ENCODE peak calls at places on chromosomes 7 and 10, in six cellular contexts. U, S, G, Q, V and M are unnamed samples.

GRCh38 chr7:9192969-9193368 is 759.6 kb downstream of the NXPH1 start:
- DNase-seq in V (no peak), S (no peak), U (peak), Q (no peak), G (no peak), M (no peak)

GRCh38 chr7:153682628-153683027 is 369.6 kb upstream of the DPP6 start:
- DNase-seq in U (no peak), V (no peak), G (no peak), S (no peak), Q (no peak), M (no peak)

GRCh38 chr7:84790873-84791272 is 396.0 kb downstream of the SEMA3D start:
- DNase-seq in Q (no peak), G (no peak), U (no peak), V (no peak), S (no peak), M (no peak)

GRCh38 chr7:148735141-148735540 is 36.4 kb downstream of the CUL1 start:
- DNase-seq in Q (no peak), V (no peak), S (no peak), G (no peak), U (no peak), M (no peak)

GRCh38 chr10:22816298-22816653 is 101.9 kb upstream of the PIP4K2A start:
- DNase-seq in V (peak), S (peak), G (no peak), U (peak), Q (no peak), M (no peak)

GRCh38 chr10:121444515-121444914 is 153.7 kb downstream of the FGFR2 start:
- DNase-seq in U (no peak), Q (no peak), S (no peak), G (no peak), V (no peak), M (no peak)

GRCh38 chr10:127064474-127064873 is 131.9 kb downstream of the INSYN2A start:
- DNase-seq in S (no peak), Q (no peak), V (no peak), U (no peak), G (no peak), M (no peak)

GRCh38 chr10:110533149-110533548 is 34.3 kb upstream of the SMC3 start:
- DNase-seq in Q (no peak), G (no peak), V (no peak), U (no peak), S (no peak), M (no peak)

GRCh38 chr10:32205666-32206065 is 141.3 kb downstream of the EPC1 start:
- DNase-seq in S (no peak), V (peak), U (no peak), G (no peak), Q (no peak), M (no peak)

GRCh38 chr10:86872757-86873156 is 84.7 kb downstream of the MMRN2 start:
- DNase-seq in V (peak), G (no peak), U (no peak), Q (no peak), S (no peak), M (no peak)

GRCh38 chr10:89413398-89413912 is 913 bp upstream of the IFIT5 start:
- DNase-seq in U (no peak), G (no peak), S (no peak), Q (no peak), V (no peak), M (no peak)

GRCh38 chr7:32536585-32536984 is 41.3 kb downstream of the AVL9 start:
- DNase-seq in S (peak), G (no peak), V (peak), Q (no peak), U (peak), M (no peak)

GRCh38 chr10:31320179-31320597 is 1.2 kb downstream of the ZEB1 start:
- DNase-seq in S (peak), G (peak), U (no peak), V (peak), Q (peak), M (no peak)

GRCh38 chr7:140698477-140698876 is 2.0 kb downstream of the NDUFB2 start:
- DNase-seq in Q (no peak), U (no peak), V (no peak), G (no peak), S (no peak), M (no peak)

GRCh38 chr10:80528901-80529300 is 8.8 kb upstream of the SH2D4B start:
- DNase-seq in G (no peak), S (no peak), V (no peak), U (no peak), Q (no peak), M (no peak)

GRCh38 chr10:75058142-75058541 is 53.3 kb upstream of the SAMD8 start:
- DNase-seq in G (no peak), U (no peak), S (no peak), Q (no peak), V (no peak), M (no peak)

GRCh38 chr10:73773152-73773879 is 8.5 kb upstream of the CHCHD1 start:
- DNase-seq in Q (no peak), S (no peak), U (no peak), V (no peak), G (peak), M (no peak)

GRCh38 chr10:132616170-132616994 is 78.8 kb downstream of the INPP5A start:
- DNase-seq in Q (peak), G (peak), V (no peak), U (no peak), S (no peak), M (no peak)

GRCh38 chr7:73606801-73607691 is 17.3 kb downstream of the MLXIPL start:
- DNase-seq in S (peak), V (peak), Q (peak), G (peak), U (no peak), M (peak)

GRCh38 chr10:131825150-131825907 is 75.5 kb upstream of the PPP2R2D start:
- DNase-seq in Q (no peak), S (no peak), G (no peak), U (no peak), V (no peak), M (no peak)

GRCh38 chr7:115585015-115585655 is 445.4 kb downstream of the TFEC start:
- DNase-seq in U (no peak), G (no peak), S (no peak), Q (no peak), V (peak), M (no peak)

GRCh38 chr7:46162582-46162981 is 241.5 kb upstream of the IGFBP3 start:
- DNase-seq in Q (no peak), V (peak), U (peak), S (peak), G (no peak), M (no peak)

GRCh38 chr7:35185908-35186731 is 67.8 kb downstream of the TBX20 start:
- DNase-seq in Q (no peak), G (no peak), U (no peak), V (peak), S (peak), M (peak)

GRCh38 chr10:26455567-26456315 is 17.6 kb downstream of the APBB1IP start:
- DNase-seq in G (no peak), Q (no peak), U (no peak), V (no peak), S (no peak), M (no peak)

GRCh38 chr10:110546077-110546476 is 21.4 kb upstream of the SMC3 start:
- DNase-seq in V (peak), S (no peak), G (no peak), U (no peak), Q (no peak), M (no peak)